ENCODE peak calls at places on chromosome 15, in four cellular contexts. S, E, X and P are unnamed samples.

GRCh38 chr15:71092056-71092600 is 23.1 kb upstream of the THSD4 start:
- DNase-seq in S (no peak), E (no peak), X (no peak), P (no peak)

GRCh38 chr15:82018201-82018600 is 27.6 kb downstream of the MEX3B start:
- DNase-seq in S (no peak), E (no peak), X (no peak), P (no peak)

GRCh38 chr15:73541479-73541878 is 91.7 kb downstream of the NPTN start:
- DNase-seq in S (no peak), E (peak), X (no peak), P (no peak)

GRCh38 chr15:57797145-57797544 is 90.6 kb downstream of the POLR2M start:
- DNase-seq in S (no peak), E (no peak), X (no peak), P (no peak)

GRCh38 chr15:61383421-61383820 is 154.3 kb upstream of the RORA start:
- DNase-seq in S (no peak), E (no peak), X (no peak), P (no peak)

GRCh38 chr15:74062236-74062635 is 20.1 kb downstream of the GOLGA6A start:
- DNase-seq in S (no peak), E (no peak), X (no peak), P (no peak)

GRCh38 chr15:27091270-27091940 is 120.4 kb downstream of the GABRG3 start:
- DNase-seq in S (no peak), E (no peak), X (no peak), P (no peak)

GRCh38 chr15:85579011-85579701 is 198.8 kb downstream of the AKAP13 start:
- DNase-seq in S (no peak), E (no peak), X (no peak), P (no peak)

GRCh38 chr15:73850228-73850627 is 23.1 kb upstream of the TBC1D21 start:
- DNase-seq in S (no peak), E (no peak), X (no peak), P (no peak)

GRCh38 chr15:57036352-57036751 is 117.9 kb downstream of the TCF12 start:
- DNase-seq in S (no peak), E (no peak), X (no peak), P (no peak)

GRCh38 chr15:34318277-34319079 is 19.1 kb downstream of the SLC12A6 start:
- DNase-seq in S (no peak), E (peak), X (no peak), P (no peak)

GRCh38 chr15:22780267-22780666 is 6.2 kb upstream of the NIPA1 start:
- DNase-seq in S (no peak), E (no peak), X (no peak), P (no peak)

GRCh38 chr15:43920815-43921214 is 94.0 kb downstream of the WDR76 start:
- DNase-seq in S (no peak), E (no peak), X (no peak), P (no peak)

GRCh38 chr15:76514292-76514691 is 177.7 kb downstream of the ISL2 start:
- DNase-seq in S (no peak), E (peak), X (no peak), P (no peak)

GRCh38 chr15:44340410-44340809 is 51.9 kb downstream of the GOLM2 start:
- DNase-seq in S (no peak), E (no peak), X (no peak), P (no peak)

GRCh38 chr15:45187894-45188830 is at the start of gene SHF:
- DNase-seq in S (peak), E (peak), X (no peak), P (no peak)

GRCh38 chr15:52805351-52806283 is 15.5 kb upstream of the ONECUT1 start:
- DNase-seq in S (no peak), E (no peak), X (no peak), P (no peak)

GRCh38 chr15:100931143-100931890 is 12.2 kb downstream of the LRRK1 start:
- DNase-seq in S (no peak), E (no peak), X (no peak), P (no peak)

GRCh38 chr15:96336643-96337353 is 6.3 kb downstream of the NR2F2 start:
- DNase-seq in S (no peak), E (peak), X (no peak), P (no peak)

GRCh38 chr15:76200083-76200465 is 111.2 kb downstream of the ETFA start:
- DNase-seq in S (no peak), E (no peak), X (no peak), P (no peak)

GRCh38 chr15:92822216-92823144 is 77.6 kb upstream of the CHD2 start:
- DNase-seq in S (no peak), E (no peak), X (no peak), P (no peak)

GRCh38 chr15:59791646-59792208 is 102.6 kb upstream of the BNIP2 start:
- DNase-seq in S (no peak), E (no peak), X (no peak), P (no peak)

GRCh38 chr15:48794697-48795134 is 16.2 kb downstream of the CEP152 start:
- DNase-seq in S (no peak), E (no peak), X (no peak), P (no peak)

GRCh38 chr15:31270767-31271166 is 55.9 kb upstream of the KLF13 start:
- DNase-seq in S (no peak), E (no peak), X (peak), P (no peak)

GRCh38 chr15:38050988-38051387 is 116.5 kb downstream of the TMCO5A start:
- DNase-seq in S (no peak), E (no peak), X (no peak), P (no peak)

GRCh38 chr15:78944669-78945407 is at the start of gene CTSH:
- DNase-seq in S (peak), E (peak), X (peak), P (no peak)

GRCh38 chr15:93065641-93066045 is 23.4 kb downstream of the RGMA start:
- DNase-seq in S (no peak), E (no peak), X (no peak), P (no peak)

GRCh38 chr15:58487724-58488120 is 55.9 kb downstream of the LIPC start:
- DNase-seq in S (no peak), E (no peak), X (no peak), P (no peak)

GRCh38 chr15:37016287-37016686 is 84.1 kb downstream of the MEIS2 start:
- DNase-seq in S (no peak), E (no peak), X (no peak), P (no peak)

GRCh38 chr15:59444082-59444835 is 6.3 kb downstream of the FAM81A start:
- DNase-seq in S (no peak), E (no peak), X (no peak), P (no peak)

GRCh38 chr15:64892850-64893403 is 18.8 kb upstream of the ANKDD1A start:
- DNase-seq in S (no peak), E (no peak), X (no peak), P (no peak)

GRCh38 chr15:51888593-51889195 is 59.2 kb downstream of the TMOD3 start:
- DNase-seq in S (no peak), E (no peak), X (no peak), P (no peak)

GRCh38 chr15:70152070-70152480 is 54.4 kb upstream of the TLE3 start:
- DNase-seq in S (no peak), E (no peak), X (no peak), P (no peak)

GRCh38 chr15:63505842-63506222 is 1.4 kb downstream of the USP3 start:
- DNase-seq in S (no peak), E (no peak), X (no peak), P (no peak)
- H3K27ac ChIP-seq in S (peak), E (peak), X (no peak), P (peak)

GRCh38 chr15:39976291-39977274 is 42.7 kb downstream of the EIF2AK4 start:
- DNase-seq in S (no peak), E (peak), X (peak), P (no peak)

GRCh38 chr15:39974656-39975230 is 40.8 kb downstream of the EIF2AK4 start:
- DNase-seq in S (no peak), E (no peak), X (no peak), P (no peak)

GRCh38 chr15:39979606-39980005 is 45.7 kb downstream of the EIF2AK4 start:
- DNase-seq in S (no peak), E (no peak), X (no peak), P (no peak)
- H3K27ac ChIP-seq in S (no peak), E (no peak), X (no peak), P (no peak)

DNA sequence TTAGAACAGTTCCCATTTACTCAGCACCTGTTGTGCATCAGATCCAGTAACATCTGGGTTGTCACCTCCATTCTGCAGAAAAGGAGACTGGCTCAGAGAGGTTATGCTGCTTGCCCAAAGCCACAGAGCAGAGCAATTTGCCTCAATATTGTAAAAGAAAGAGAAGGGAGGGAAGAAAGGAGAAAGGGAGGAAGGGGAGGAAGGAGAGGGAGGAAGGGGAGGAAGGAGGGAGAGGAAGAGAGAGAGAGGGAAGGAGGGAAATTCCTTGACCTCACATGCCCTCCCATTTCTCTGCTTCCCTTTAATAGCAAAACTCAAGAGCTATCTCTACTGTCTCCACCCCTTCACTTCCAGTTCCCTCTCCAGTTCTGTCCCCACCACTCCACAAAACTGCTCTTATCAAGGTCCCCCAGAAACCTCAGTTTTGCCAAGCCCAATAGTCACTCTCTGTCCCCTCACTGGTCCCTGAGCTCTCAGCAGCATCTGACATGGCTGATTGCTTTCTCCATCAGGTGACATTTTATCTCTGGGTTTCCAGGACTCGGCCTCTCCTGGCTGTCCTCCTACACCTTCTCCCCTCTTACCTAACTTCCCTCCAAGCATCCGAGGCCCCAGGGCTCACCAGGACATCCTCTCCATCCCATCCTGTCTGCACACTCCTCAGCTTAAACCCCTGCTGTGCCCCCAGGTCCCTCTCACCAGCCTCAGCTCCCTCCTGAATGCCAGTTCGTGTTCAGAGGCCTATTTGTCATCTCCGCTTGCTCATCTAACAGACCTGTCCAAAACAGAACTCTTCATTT is 104.7 kb upstream of the LINGO1 start:
- DNase-seq in S (no peak), E (no peak), X (no peak), P (no peak)
- H3K27ac ChIP-seq in S (no peak), E (no peak), X (no peak), P (no peak)

GRCh38 chr15:66698971-66699370 is 3.1 kb upstream of the SMAD6 start:
- DNase-seq in S (no peak), E (no peak), X (no peak), P (no peak)

GRCh38 chr15:66701422-66702034 is 508 bp upstream of the SMAD6 start:
- DNase-seq in S (no peak), E (peak), X (no peak), P (no peak)

GRCh38 chr15:66700412-66700801 is 1.6 kb upstream of the SMAD6 start:
- DNase-seq in S (no peak), E (no peak), X (no peak), P (no peak)

GRCh38 chr15:66702035-66702769 is at the start of gene SMAD6:
- DNase-seq in S (peak), E (peak), X (peak), P (no peak)

GRCh38 chr15:66700802-66701421 is 1.1 kb upstream of the SMAD6 start:
- DNase-seq in S (peak), E (peak), X (peak), P (no peak)
- H3K27ac ChIP-seq in S (no peak), E (peak), X (no peak), P (peak)

DNA sequence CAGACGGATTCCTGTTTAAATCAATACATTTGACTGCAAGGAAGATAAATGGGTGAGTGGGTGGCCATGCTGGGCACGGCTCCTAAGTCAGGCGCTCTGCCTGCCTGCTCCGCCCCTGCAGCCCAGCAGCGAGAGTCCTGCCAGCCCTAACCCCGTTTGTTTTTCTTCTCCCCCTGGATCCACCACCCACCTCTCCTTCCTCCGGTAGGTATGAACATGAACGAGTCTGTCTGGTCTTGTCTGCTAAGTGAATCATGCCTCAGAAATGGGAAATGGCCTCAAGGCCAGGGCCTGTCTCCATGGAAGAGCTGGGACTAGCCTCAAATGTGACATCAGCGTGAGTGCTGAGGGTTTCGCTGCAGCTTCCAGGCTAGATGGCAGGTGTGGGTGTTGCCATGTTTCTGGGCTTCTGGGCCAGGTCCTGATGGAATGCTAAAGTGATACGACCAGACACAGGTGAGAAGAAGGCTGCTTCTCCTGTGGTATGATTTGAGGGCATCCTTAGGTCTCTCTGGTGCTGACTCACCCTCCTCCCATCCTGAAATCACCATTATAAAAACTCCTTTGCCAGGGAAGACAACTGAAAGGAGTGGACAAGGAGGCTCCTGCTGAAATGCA is 5.6 kb upstream of the FEM1B start:
- DNase-seq in S (no peak), E (peak), X (no peak), P (no peak)
- H3K27ac ChIP-seq in S (no peak), E (no peak), X (no peak), P (peak)

GRCh38 chr15:83107841-83108181 is 366 bp downstream of the TM6SF1 start:
- DNase-seq in S (no peak), E (no peak), X (no peak), P (no peak)
- H3K27ac ChIP-seq in S (no peak), E (no peak), X (no peak), P (no peak)

GRCh38 chr15:68204776-68205557 is at the start of gene CALML4:
- DNase-seq in S (no peak), E (peak), X (no peak), P (no peak)
- H3K27ac ChIP-seq in S (no peak), E (peak), X (no peak), P (no peak)

GRCh38 chr15:72207576-72208085 is 10.0 kb upstream of the GRAMD2A start:
- DNase-seq in S (no peak), E (no peak), X (no peak), P (no peak)
- H3K27ac ChIP-seq in S (no peak), E (no peak), X (no peak), P (no peak)

GRCh38 chr15:69066646-69066995 is 52.1 kb downstream of the NOX5 start:
- DNase-seq in S (no peak), E (no peak), X (no peak), P (no peak)
- H3K27ac ChIP-seq in S (no peak), E (no peak), X (no peak), P (no peak)